ENCODE peak calls at places on chromosomes 16 and 17, in ten cellular contexts. V is fibroblast of the aortic adventitia; Y is stomach; J is tibial artery; B is CD8-positive, alpha-beta T cell; Z is DND-41; M is esophagus squamous epithelium; C is SK-N-SH; T is spleen; X is left lung. Q is an unnamed sample.

GRCh38 chr16:67445441-67445912 is 14.6 kb downstream of the HSD11B2 start:
- DNase-seq in B (no peak), C (peak), V (no peak), J (no peak), T (no peak), X (no peak), Y (no peak), Z (no peak), M (no peak), Q (no peak)

GRCh38 chr17:21272881-21273839 is 11.4 kb upstream of the MAP2K3 start:
- DNase-seq in J (no peak), Z (no peak), C (no peak), X (no peak), V (no peak), B (no peak), M (no peak), T (no peak), Y (peak), Q (no peak)

GRCh38 chr16:49023095-49023494 is 258.5 kb downstream of the CBLN1 start:
- DNase-seq in C (no peak), V (peak), X (no peak), Z (no peak), M (no peak), Y (no peak), T (no peak), B (no peak), J (no peak), Q (no peak)

GRCh38 chr16:57110937-57111336 is 18.6 kb downstream of the CPNE2 start:
- DNase-seq in J (no peak), T (no peak), C (no peak), B (no peak), M (no peak), Y (no peak), V (no peak), Z (no peak), X (no peak), Q (no peak)

GRCh38 chr17:77036841-77037381 is 103.9 kb upstream of the SEC14L1 start:
- DNase-seq in C (peak), Y (peak), T (no peak), Z (no peak), J (no peak), X (no peak), M (no peak), V (peak), B (no peak), Q (no peak)

GRCh38 chr17:48577946-48578615 is at the start of gene HOXB4:
- DNase-seq in C (no peak), J (peak), T (peak), Y (peak), V (peak), B (peak), M (no peak), X (peak), Z (no peak), Q (no peak)

GRCh38 chr16:68685685-68686478 is 40.8 kb downstream of the CDH3 start:
- DNase-seq in Z (no peak), X (no peak), C (no peak), B (no peak), Y (no peak), J (no peak), V (no peak), T (peak), M (no peak), Q (no peak)

GRCh38 chr17:27473748-27474609 is 17.7 kb downstream of the KSR1 start:
- DNase-seq in J (no peak), B (peak), C (no peak), V (no peak), Z (peak), Y (peak), X (no peak), M (no peak), T (no peak), Q (peak)

GRCh38 chr16:53913082-53913870 is 209.3 kb downstream of the FTO start:
- DNase-seq in Z (peak), X (no peak), B (no peak), V (peak), C (no peak), M (no peak), T (no peak), J (peak), Y (no peak), Q (no peak)

DNA sequence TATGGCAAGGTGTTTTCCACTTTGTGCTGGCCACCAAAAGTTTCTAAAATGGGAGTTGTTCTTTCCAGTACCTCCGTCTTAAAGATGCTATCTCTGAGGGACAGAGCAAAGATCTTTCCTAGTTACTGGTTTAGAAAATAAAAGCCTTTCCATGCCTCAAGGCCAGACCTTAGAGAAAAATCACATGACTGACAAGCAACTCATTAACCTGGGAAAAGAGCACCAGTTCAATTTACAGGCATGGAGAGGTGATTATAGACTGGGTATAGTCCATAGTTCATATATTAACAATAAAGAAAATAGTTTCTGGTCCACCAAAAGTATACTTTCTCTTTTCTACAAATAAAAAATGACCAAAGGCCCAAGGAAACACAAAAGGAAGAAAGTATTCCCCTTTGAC is 230.7 kb downstream of the TOX3 start:
- DNase-seq in J (no peak), Z (no peak), X (no peak), C (no peak), Y (no peak), V (no peak), T (no peak), M (no peak), B (no peak), Q (no peak)
- TF ChIP-seq CTCF in J (no peak), Z (no peak), X (no peak), C (no peak), Y (no peak), V (no peak), T (no peak), M (no peak), B (no peak), Q (no peak)

DNA sequence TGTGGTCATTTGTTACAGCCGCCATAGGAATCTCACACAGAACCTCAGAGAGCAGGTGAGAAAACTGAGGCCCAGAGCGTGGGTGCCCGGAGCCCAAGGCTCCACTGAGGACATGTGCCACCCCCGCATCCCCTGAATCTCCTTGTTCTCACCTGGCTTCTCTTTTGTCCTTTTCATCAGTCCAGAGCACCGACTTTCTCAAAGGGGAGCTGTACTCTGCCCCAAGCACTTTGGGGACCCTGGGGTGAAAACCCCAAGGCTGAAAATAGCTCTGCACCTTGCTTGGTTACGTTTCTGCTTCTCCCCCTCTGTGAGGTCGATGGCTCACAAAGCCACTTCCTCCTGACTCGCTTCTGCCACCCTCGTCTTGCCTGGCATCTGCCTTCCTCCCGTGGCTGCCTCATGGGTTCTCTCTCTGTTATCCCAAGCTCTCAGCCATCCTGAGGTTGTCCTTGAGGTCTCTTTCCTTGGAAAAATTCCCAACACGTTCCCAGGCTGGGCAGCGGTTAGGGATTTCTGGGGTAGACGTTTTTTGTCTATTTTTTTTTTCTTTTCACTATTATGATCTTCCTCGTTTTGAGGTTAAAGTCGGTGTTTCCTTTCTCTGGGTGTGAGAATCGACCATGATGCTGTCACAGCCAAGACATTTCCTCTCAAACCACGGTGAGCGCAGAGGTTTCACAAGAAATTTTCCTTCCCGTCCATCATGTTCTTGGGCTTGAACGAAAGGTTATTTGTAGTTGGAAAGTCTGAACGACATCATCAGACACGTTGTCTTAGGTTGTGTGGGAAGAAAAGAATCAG is 37.2 kb downstream of the IRF8 start:
- DNase-seq in Z (peak), V (no peak), M (no peak), Y (no peak), T (peak), C (no peak), J (no peak), X (no peak), B (peak), Q (peak)
- TF ChIP-seq CTCF in Z (no peak), V (no peak), M (no peak), Y (no peak), T (no peak), C (no peak), J (no peak), X (no peak), B (no peak), Q (no peak)

DNA sequence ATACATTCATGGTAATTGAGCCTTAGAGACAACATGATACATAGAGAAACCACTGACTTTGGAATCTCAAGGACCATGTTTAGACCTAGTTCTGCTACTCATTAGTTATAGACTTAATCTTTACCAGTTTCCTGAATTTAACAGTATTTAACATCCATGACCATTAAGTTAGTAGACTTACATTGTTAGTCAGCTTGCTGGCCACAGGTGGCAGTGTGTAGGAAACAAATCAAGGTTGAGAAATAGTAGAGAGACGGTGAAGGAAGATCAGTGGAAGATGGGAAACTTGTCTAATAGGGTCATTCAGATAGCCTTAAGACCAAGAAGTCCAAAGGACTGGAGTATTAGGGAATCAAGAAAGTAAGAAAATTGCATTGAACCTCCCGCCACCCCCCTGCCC is 31.0 kb downstream of the OMG start:
- DNase-seq in V (no peak), J (no peak), Z (no peak), T (no peak), X (no peak), M (no peak), B (no peak), Y (no peak), C (no peak), Q (no peak)
- TF ChIP-seq CTCF in V (no peak), J (no peak), Z (peak), T (no peak), X (no peak), M (no peak), B (peak), Y (no peak), C (peak), Q (peak)

GRCh38 chr17:50102164-50102991 is 7.2 kb downstream of the PDK2 start:
- DNase-seq in M (no peak), X (peak), Z (no peak), J (peak), B (no peak), Y (peak), V (no peak), C (peak), T (no peak), Q (no peak)

GRCh38 chr17:50103252-50103651 is 8.1 kb downstream of the PDK2 start:
- DNase-seq in B (no peak), Z (no peak), C (no peak), J (no peak), T (no peak), Y (no peak), V (no peak), X (no peak), M (no peak), Q (no peak)

GRCh38 chr17:50100921-50101345 is 5.8 kb downstream of the PDK2 start:
- DNase-seq in C (no peak), Z (no peak), B (no peak), Y (no peak), J (no peak), T (no peak), X (no peak), V (no peak), M (no peak), Q (no peak)

GRCh38 chr17:50100480-50100883 is 5.3 kb downstream of the PDK2 start:
- DNase-seq in M (no peak), V (no peak), C (no peak), Z (no peak), T (no peak), Y (no peak), X (no peak), B (no peak), J (no peak), Q (no peak)

GRCh38 chr17:50101346-50102163 is 6.4 kb downstream of the PDK2 start:
- DNase-seq in J (no peak), Z (no peak), M (no peak), T (no peak), B (no peak), Y (peak), X (peak), V (peak), C (peak), Q (no peak)
- TF ChIP-seq CTCF in J (no peak), Z (no peak), M (no peak), T (no peak), B (no peak), Y (no peak), X (no peak), V (no peak), C (no peak), Q (no peak)

GRCh38 chr16:10314317-10314716 is 71.5 kb upstream of the ATF7IP2 start:
- DNase-seq in J (no peak), M (no peak), Z (no peak), X (no peak), B (no peak), C (no peak), T (no peak), Y (no peak), V (no peak), Q (no peak)
- TF ChIP-seq CTCF in J (no peak), M (no peak), Z (no peak), X (no peak), B (no peak), C (no peak), T (no peak), Y (no peak), V (no peak), Q (no peak)

GRCh38 chr16:9050102-9050830 is 41.2 kb upstream of the HAPSTR1 start:
- DNase-seq in Y (no peak), J (no peak), C (peak), V (no peak), X (no peak), T (no peak), M (no peak), Z (peak), B (no peak), Q (no peak)
- TF ChIP-seq CTCF in Y (no peak), J (no peak), C (peak), V (peak), X (no peak), T (no peak), M (peak), Z (peak), B (no peak), Q (peak)